ENCODE peak calls at places on chromosomes 12 and 14, in four cellular contexts. X is endothelial cell of umbilical vein; N is astrocyte of the spinal cord; W is CD4-positive, alpha-beta memory T cell. L is an unnamed sample.

GRCh38 chr12:99529966-99530365 is 117.6 kb upstream of the GARIN6 start:
- DNase-seq in X (no peak), N (peak; percentile 69), W (no peak), L (no peak)

GRCh38 chr12:66514581-66514980 is 164.3 kb downstream of the GRIP1 start:
- DNase-seq in X (peak; percentile 22), N (peak; percentile 54), W (no peak), L (no peak)

GRCh38 chr14:104795781-104796681 is 483 bp upstream of the AKT1 start:
- DNase-seq in X (no peak), N (no peak), W (peak; percentile 39), L (no peak)

GRCh38 chr12:26524862-26525465 is 308.0 kb downstream of the ITPR2 start:
- DNase-seq in X (peak; percentile 21), N (peak; percentile 12), W (no peak), L (peak; percentile 10)

GRCh38 chr14:54857830-54858269 is 44.8 kb downstream of the GCH1 start:
- DNase-seq in X (no peak), N (no peak), W (no peak), L (no peak)

GRCh38 chr12:11437966-11438365 is 42.6 kb upstream of the PRB2 start:
- DNase-seq in X (no peak), N (no peak), W (no peak), L (no peak)

GRCh38 chr12:131755305-131756113 is 44.6 kb downstream of the SFSWAP start:
- DNase-seq in X (no peak), N (no peak), W (peak; percentile 53), L (peak; percentile 68)

GRCh38 chr12:49673446-49674317 is 33.5 kb downstream of the FMNL3 start:
- DNase-seq in X (peak; percentile 98), N (peak; percentile 96), W (no peak), L (no peak)

GRCh38 chr12:94617101-94617500 is 33.3 kb downstream of the TMCC3 start:
- DNase-seq in X (no peak), N (no peak), W (no peak), L (no peak)

GRCh38 chr14:31020834-31021575 is 4.4 kb upstream of the AP4S1 start:
- DNase-seq in X (no peak), N (no peak), W (no peak), L (no peak)

GRCh38 chr14:84390010-84390409 is 1139.9 kb upstream of the FLRT2 start:
- DNase-seq in X (no peak), N (no peak), W (no peak), L (no peak)

GRCh38 chr14:21071225-21072041 is 1.3 kb downstream of the ARHGEF40 start:
- DNase-seq in X (peak; percentile 84), N (peak; percentile 98), W (peak; percentile 30), L (peak; percentile 20)

GRCh38 chr12:82694970-82695369 is 8.3 kb downstream of the TMTC2 start:
- DNase-seq in X (peak; percentile 21), N (no peak), W (no peak), L (no peak)

DNA sequence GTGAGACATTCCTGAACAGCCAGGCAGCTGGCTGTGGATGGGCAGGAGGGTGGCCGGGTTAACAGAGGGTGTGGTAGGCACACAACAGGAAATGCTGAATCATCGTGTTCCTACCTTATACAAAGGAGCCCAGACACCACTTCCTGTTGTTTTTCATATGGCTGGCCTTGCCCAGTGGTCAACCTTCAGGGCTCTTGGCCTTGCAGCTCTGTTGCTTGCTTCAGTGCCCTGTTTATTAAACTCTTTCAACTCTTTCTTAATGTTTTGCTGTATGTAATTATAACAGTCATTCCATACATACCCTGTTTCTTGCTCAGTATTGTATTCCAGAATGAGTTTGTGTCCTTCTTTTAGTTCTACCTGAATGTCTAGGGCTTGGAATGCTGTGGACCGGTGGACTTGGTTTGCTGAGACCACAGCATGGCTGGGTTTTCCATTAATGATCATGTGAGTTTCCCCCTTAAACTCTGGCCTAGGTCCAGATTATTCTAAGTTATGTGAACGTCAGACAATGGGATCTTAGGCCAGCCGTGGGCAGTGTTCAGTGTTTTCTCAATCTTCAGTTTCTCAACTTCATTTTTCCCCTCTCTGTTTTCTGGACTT is 11.9 kb downstream of the CFAP54 start:
- DNase-seq in X (peak; percentile 94), N (peak; percentile 76), W (peak; percentile 37), L (peak; percentile 19)
- H3K4me3 ChIP-seq in X (no peak overlapping the region), N (no peak overlapping the region), W (no peak overlapping the region), L (no peak overlapping the region)

DNA sequence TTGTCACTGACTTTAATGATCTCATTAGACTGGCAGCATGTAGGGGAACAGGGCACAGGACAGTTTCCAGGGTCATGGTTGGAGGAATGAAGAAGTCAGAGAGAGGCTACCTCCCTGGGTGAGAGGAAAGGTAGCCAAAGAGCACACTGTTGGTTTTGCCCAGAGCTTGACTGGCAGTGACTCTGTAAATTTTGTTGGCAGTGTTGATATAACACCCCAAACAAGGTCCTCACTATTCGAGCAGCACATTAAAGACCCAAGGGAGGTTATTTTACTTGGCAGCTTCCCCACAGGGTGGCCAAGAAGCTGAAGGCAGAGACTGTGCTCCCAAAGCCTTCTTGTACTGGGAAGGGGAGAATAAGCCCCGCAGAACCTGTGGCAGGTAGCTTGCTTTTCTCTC is 40.6 kb downstream of the WSCD2 start:
- DNase-seq in X (no peak), N (no peak), W (no peak), L (no peak)
- H3K4me3 ChIP-seq in X (no peak overlapping the region), N (no peak overlapping the region), W (no peak overlapping the region), L (no peak overlapping the region)

DNA sequence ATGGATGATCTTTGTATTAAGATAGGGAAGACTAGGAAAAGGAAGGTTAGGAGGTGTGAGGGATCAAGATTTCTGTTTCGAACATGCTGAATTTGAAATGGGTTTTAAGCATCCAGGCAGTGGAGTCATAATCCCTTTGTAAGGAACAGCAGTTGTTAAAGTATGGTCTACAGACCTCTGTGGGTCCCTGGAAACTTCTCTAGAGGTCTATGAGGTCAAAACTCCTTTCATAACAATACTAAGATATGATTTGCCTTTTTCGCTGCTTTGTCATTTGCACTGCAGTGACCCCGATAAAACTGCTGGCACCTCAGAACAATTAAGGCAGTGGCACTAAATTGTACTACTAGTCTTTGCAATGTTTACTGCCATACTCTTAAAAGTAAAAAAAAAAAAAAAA is 1.5 kb downstream of the RAD51AP1 start:
- DNase-seq in X (no peak), N (no peak), W (no peak), L (no peak)
- H3K4me3 ChIP-seq in X (no peak overlapping the region), N (no peak overlapping the region), W (no peak overlapping the region), L (peak overlapping the region; percentile 96)

GRCh38 chr12:6202331-6202730 is 2.1 kb downstream of the CD9 start:
- DNase-seq in X (no peak), N (no peak), W (no peak), L (no peak)

GRCh38 chr12:6201775-6202292 is 1.6 kb downstream of the CD9 start:
- DNase-seq in X (no peak), N (no peak), W (no peak), L (no peak)

GRCh38 chr12:6200266-6201198 is at the start of gene CD9:
- DNase-seq in X (peak; percentile 56), N (peak; percentile 57), W (no peak), L (no peak)

GRCh38 chr12:6199531-6200265 is 502 bp upstream of the CD9 start:
- DNase-seq in X (peak; percentile 70), N (no peak), W (no peak), L (no peak)

GRCh38 chr12:6201199-6201608 is 1.0 kb downstream of the CD9 start:
- DNase-seq in X (no peak), N (no peak), W (no peak), L (no peak)
- H3K4me3 ChIP-seq in X (peak overlapping the region; percentile 85), N (peak overlapping the region; percentile 74), W (no peak overlapping the region), L (no peak overlapping the region)

GRCh38 chr12:48183876-48184548 is 568 bp downstream of the CCDC184 start:
- DNase-seq in X (no peak), N (no peak), W (no peak), L (no peak)

GRCh38 chr12:48183091-48183875 is at the start of gene CCDC184:
- DNase-seq in X (peak; percentile 82), N (peak; percentile 80), W (peak; percentile 88), L (peak; percentile 79)

GRCh38 chr12:48182659-48183058 is 785 bp upstream of the CCDC184 start:
- DNase-seq in X (no peak), N (no peak), W (peak; percentile 18), L (no peak)

GRCh38 chr12:48185181-48185919 is 1.9 kb downstream of the CCDC184 start:
- DNase-seq in X (no peak), N (no peak), W (no peak), L (no peak)

GRCh38 chr12:48184549-48184922 is 1.1 kb downstream of the CCDC184 start:
- DNase-seq in X (no peak), N (no peak), W (no peak), L (no peak)
- H3K4me3 ChIP-seq in X (no peak overlapping the region), N (no peak overlapping the region), W (no peak overlapping the region), L (no peak overlapping the region)

GRCh38 chr12:115473257-115473956 is 789.4 kb upstream of the TBX3 start:
- DNase-seq in X (no peak), N (no peak), W (no peak), L (no peak)

GRCh38 chr12:115478505-115478904 is 794.5 kb upstream of the TBX3 start:
- DNase-seq in X (no peak), N (no peak), W (no peak), L (no peak)

GRCh38 chr12:115470977-115471376 is 787.0 kb upstream of the TBX3 start:
- DNase-seq in X (no peak), N (no peak), W (no peak), L (no peak)

GRCh38 chr12:115472852-115473251 is 788.9 kb upstream of the TBX3 start:
- DNase-seq in X (no peak), N (no peak), W (no peak), L (no peak)

DNA sequence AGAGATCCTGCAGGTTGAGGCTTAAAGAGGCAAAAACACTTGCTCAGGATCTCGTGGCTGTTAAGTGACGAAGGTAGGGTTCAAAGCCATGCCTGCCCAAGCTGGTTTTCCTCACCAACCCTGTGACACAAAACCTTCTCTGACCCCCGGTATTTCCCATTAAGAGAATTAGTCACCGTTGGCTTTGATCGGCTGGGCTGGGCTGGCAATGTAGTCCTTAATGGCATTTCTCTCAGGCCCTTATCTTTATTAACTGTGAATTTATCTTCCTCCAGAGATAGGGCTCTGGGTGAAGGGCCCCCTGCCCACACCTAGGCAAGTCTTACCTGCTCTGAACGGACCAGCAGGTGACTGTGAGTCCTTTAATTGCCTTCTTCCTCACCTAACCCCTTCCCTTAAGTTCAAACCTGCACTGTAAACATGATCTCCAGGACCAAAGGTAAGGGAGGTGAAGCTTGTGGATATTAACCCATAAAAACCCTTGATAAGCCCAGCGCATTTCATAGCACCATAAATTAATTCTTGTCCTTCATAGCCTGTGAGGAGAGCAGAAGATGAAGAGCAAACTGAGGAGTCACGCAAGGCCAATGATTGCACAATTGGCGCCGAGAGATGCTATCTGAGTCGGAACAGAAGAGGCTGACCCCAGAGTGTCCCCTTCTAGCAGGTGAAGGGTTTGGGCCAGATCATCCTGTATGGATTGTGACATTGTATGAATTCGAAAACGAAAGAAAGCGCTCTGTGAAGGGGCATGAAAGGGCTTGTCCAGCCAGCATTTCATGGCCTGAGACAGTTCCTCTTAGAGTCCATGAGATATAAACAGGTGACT is 790.8 kb upstream of the TBX3 start:
- DNase-seq in X (no peak), N (no peak), W (no peak), L (no peak)
- H3K4me3 ChIP-seq in X (no peak overlapping the region), N (no peak overlapping the region), W (no peak overlapping the region), L (no peak overlapping the region)

GRCh38 chr14:22427771-22428228 is 161.2 kb downstream of the DAD1 start:
- DNase-seq in X (no peak), N (peak; percentile 40), W (no peak), L (no peak)
- H3K4me3 ChIP-seq in X (no peak overlapping the region), N (no peak overlapping the region), W (no peak overlapping the region), L (no peak overlapping the region)

DNA sequence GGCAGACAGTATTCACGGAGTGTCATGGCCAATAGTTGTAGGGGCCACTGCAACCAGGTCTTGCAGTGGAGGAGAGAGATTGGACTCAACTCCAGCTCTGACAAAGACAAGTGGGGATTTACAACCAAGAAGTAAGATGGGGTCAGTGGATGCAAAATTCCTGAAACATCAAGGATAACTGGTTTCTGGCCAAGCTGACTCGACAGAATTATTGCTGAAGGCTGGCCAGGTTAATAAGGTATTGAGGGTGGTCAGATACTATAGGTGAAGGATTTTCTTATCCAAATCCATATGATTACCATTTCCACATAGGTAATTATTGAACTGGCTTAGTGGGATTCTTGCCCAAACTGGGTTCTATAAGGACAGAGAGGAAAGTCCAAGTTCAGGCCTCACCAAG is 64.9 kb upstream of the FOXG1 start:
- DNase-seq in X (no peak), N (no peak), W (no peak), L (no peak)
- H3K4me3 ChIP-seq in X (no peak overlapping the region), N (no peak overlapping the region), W (no peak overlapping the region), L (no peak overlapping the region)